ENCODE peak calls at places on chromosomes 16 and 17, in ten cellular contexts. K, M, X, W, O, R, E, U, Y and V are unnamed samples.

GRCh38 chr16:56667581-56668571 is at the start of gene MT1G:
- DNase-seq in K (no peak), M (peak), X (no peak), W (no peak), O (peak), R (no peak), E (peak), U (no peak), Y (peak), V (peak)

GRCh38 chr17:18226284-18226945 is 980 bp downstream of the LLGL1 start:
- DNase-seq in K (no peak), M (no peak), X (no peak), W (no peak), O (peak), R (no peak), E (no peak), U (peak), Y (no peak), V (peak)

GRCh38 chr17:81959362-81960129 is 1.4 kb downstream of the NOTUM start:
- DNase-seq in K (peak), M (peak), X (peak), W (peak), O (peak), R (peak), E (peak), U (peak), Y (peak), V (peak)

GRCh38 chr16:11497851-11498289 is 88.8 kb downstream of the LITAF start:
- DNase-seq in K (no peak), M (peak), X (no peak), W (no peak), O (no peak), R (no peak), E (peak), U (no peak), Y (no peak), V (peak)

GRCh38 chr17:2724783-2725164 is 13.2 kb upstream of the CLUH start:
- DNase-seq in K (no peak), M (peak), X (peak), W (peak), O (peak), R (no peak), E (peak), U (peak), Y (no peak), V (peak)

GRCh38 chr16:10738231-10739077 is 5.2 kb upstream of the NUBP1 start:
- DNase-seq in K (no peak), M (peak), X (peak), W (peak), O (peak), R (no peak), E (peak), U (no peak), Y (peak), V (peak)

GRCh38 chr17:27646232-27646631 is 15.2 kb downstream of the LGALS9 start:
- DNase-seq in K (no peak), M (no peak), X (no peak), W (no peak), O (no peak), R (no peak), E (no peak), U (no peak), Y (no peak), V (no peak)

GRCh38 chr17:82113422-82113821 is 15.4 kb upstream of the FASN start:
- DNase-seq in K (no peak), M (no peak), X (no peak), W (no peak), O (no peak), R (no peak), E (no peak), U (no peak), Y (no peak), V (no peak)

GRCh38 chr17:28112199-28112995 is 69.9 kb downstream of the NLK start:
- DNase-seq in K (no peak), M (no peak), X (no peak), W (no peak), O (no peak), R (no peak), E (no peak), U (peak), Y (no peak), V (no peak)

GRCh38 chr16:87098361-87098760 is 218.8 kb downstream of the C16orf95 start:
- DNase-seq in K (no peak), M (no peak), X (no peak), W (no peak), O (no peak), R (no peak), E (no peak), U (no peak), Y (peak), V (no peak)

GRCh38 chr16:67148221-67148620 is 2.6 kb downstream of the B3GNT9 start:
- DNase-seq in K (no peak), M (no peak), X (no peak), W (no peak), O (no peak), R (no peak), E (no peak), U (no peak), Y (no peak), V (no peak)

GRCh38 chr16:25690563-25691143 is 1.1 kb upstream of the HS3ST4 start:
- DNase-seq in K (no peak), M (no peak), X (no peak), W (no peak), O (no peak), R (no peak), E (no peak), U (no peak), Y (no peak), V (no peak)

GRCh38 chr17:29566473-29567361 is at the start of gene ABHD15:
- DNase-seq in K (no peak), M (peak), X (peak), W (no peak), O (peak), R (peak), E (peak), U (peak), Y (peak), V (peak)

GRCh38 chr17:2710075-2710803 is 1.3 kb downstream of the CLUH start:
- DNase-seq in K (no peak), M (no peak), X (no peak), W (no peak), O (no peak), R (no peak), E (peak), U (no peak), Y (no peak), V (no peak)

GRCh38 chr17:45149037-45149668 is 878 bp downstream of the HEXIM1 start:
- DNase-seq in K (peak), M (peak), X (peak), W (peak), O (peak), R (no peak), E (peak), U (peak), Y (peak), V (peak)

GRCh38 chr17:28763137-28763799 is 19.5 kb downstream of the TRAF4 start:
- DNase-seq in K (no peak), M (no peak), X (no peak), W (no peak), O (no peak), R (no peak), E (no peak), U (no peak), Y (no peak), V (no peak)

GRCh38 chr17:37551788-37552187 is 57.4 kb downstream of the SYNRG start:
- DNase-seq in K (no peak), M (peak), X (no peak), W (no peak), O (no peak), R (no peak), E (peak), U (no peak), Y (no peak), V (no peak)

GRCh38 chr16:31471875-31472558 is at the start of gene TGFB1I1:
- DNase-seq in K (no peak), M (peak), X (no peak), W (no peak), O (peak), R (no peak), E (peak), U (peak), Y (no peak), V (peak)

GRCh38 chr16:20369452-20370054 is 17.0 kb upstream of the UMOD start:
- DNase-seq in K (no peak), M (no peak), X (no peak), W (no peak), O (no peak), R (no peak), E (no peak), U (no peak), Y (no peak), V (no peak)

GRCh38 chr16:55370762-55371482 is 46.9 kb downstream of the IRX6 start:
- DNase-seq in K (no peak), M (peak), X (no peak), W (no peak), O (peak), R (no peak), E (peak), U (peak), Y (peak), V (peak)

GRCh38 chr16:55478827-55479559 is at the start of gene MMP2:
- DNase-seq in K (no peak), M (peak), X (no peak), W (no peak), O (peak), R (peak), E (peak), U (peak), Y (no peak), V (peak)

GRCh38 chr17:11598274-11599221 is at the start of gene DNAH9:
- DNase-seq in K (no peak), M (peak), X (no peak), W (no peak), O (peak), R (peak), E (peak), U (peak), Y (peak), V (peak)

GRCh38 chr17:79657861-79658810 is 47.3 kb upstream of the RBFOX3 start:
- DNase-seq in K (no peak), M (no peak), X (no peak), W (no peak), O (no peak), R (no peak), E (no peak), U (no peak), Y (no peak), V (no peak)

GRCh38 chr17:44775136-44775837 is 16.5 kb downstream of the ADAM11 start:
- DNase-seq in K (peak), M (peak), X (peak), W (no peak), O (peak), R (peak), E (peak), U (peak), Y (peak), V (no peak)

GRCh38 chr17:54754560-54754959 is 146.1 kb upstream of the TOM1L1 start:
- DNase-seq in K (no peak), M (no peak), X (no peak), W (no peak), O (peak), R (no peak), E (no peak), U (no peak), Y (peak), V (no peak)

GRCh38 chr17:40541873-40542561 is 23.3 kb downstream of the CCR7 start:
- DNase-seq in K (no peak), M (peak), X (no peak), W (no peak), O (no peak), R (no peak), E (no peak), U (no peak), Y (no peak), V (no peak)

GRCh38 chr17:79464310-79465010 is 146.4 kb downstream of the RBFOX3 start:
- DNase-seq in K (no peak), M (no peak), X (no peak), W (no peak), O (no peak), R (no peak), E (no peak), U (no peak), Y (no peak), V (no peak)

GRCh38 chr16:1535391-1536291 is 2.2 kb downstream of the TMEM204 start:
- DNase-seq in K (no peak), M (no peak), X (no peak), W (peak), O (no peak), R (no peak), E (no peak), U (no peak), Y (no peak), V (no peak)

GRCh38 chr16:56360117-56361008 is 65.0 kb downstream of the AMFR start:
- DNase-seq in K (no peak), M (no peak), X (no peak), W (no peak), O (no peak), R (no peak), E (peak), U (no peak), Y (peak), V (no peak)

GRCh38 chr16:27233731-27234130 is 30.4 kb downstream of the KDM8 start:
- DNase-seq in K (no peak), M (no peak), X (no peak), W (no peak), O (no peak), R (no peak), E (no peak), U (no peak), Y (no peak), V (no peak)

GRCh38 chr17:77235370-77236080 is 94.8 kb downstream of the SEC14L1 start:
- DNase-seq in K (no peak), M (peak), X (no peak), W (no peak), O (peak), R (no peak), E (peak), U (peak), Y (no peak), V (peak)

GRCh38 chr17:45895304-45895968 is 1.1 kb downstream of the MAPT start:
- DNase-seq in K (no peak), M (peak), X (peak), W (no peak), O (peak), R (no peak), E (no peak), U (no peak), Y (no peak), V (peak)

GRCh38 chr17:79650283-79650682 is 39.4 kb upstream of the RBFOX3 start:
- DNase-seq in K (no peak), M (no peak), X (no peak), W (no peak), O (no peak), R (no peak), E (no peak), U (no peak), Y (no peak), V (no peak)

GRCh38 chr17:75075597-75076253 is 12.0 kb upstream of the SLC16A5 start:
- DNase-seq in K (no peak), M (no peak), X (no peak), W (no peak), O (no peak), R (no peak), E (no peak), U (no peak), Y (no peak), V (no peak)

GRCh38 chr16:57873218-57873617 is 70.9 kb upstream of the KIFC3 start:
- DNase-seq in K (no peak), M (no peak), X (no peak), W (no peak), O (no peak), R (no peak), E (no peak), U (no peak), Y (no peak), V (no peak)

GRCh38 chr17:10226930-10227695 is 28.7 kb upstream of the GAS7 start:
- DNase-seq in K (no peak), M (peak), X (peak), W (peak), O (peak), R (no peak), E (peak), U (peak), Y (peak), V (peak)

GRCh38 chr16:23351360-23351759 is 49.3 kb downstream of the SCNN1B start:
- DNase-seq in K (no peak), M (no peak), X (no peak), W (no peak), O (peak), R (no peak), E (no peak), U (no peak), Y (peak), V (no peak)

GRCh38 chr17:36036240-36036639 is 18.5 kb upstream of the CCL23 start:
- DNase-seq in K (no peak), M (no peak), X (no peak), W (no peak), O (no peak), R (no peak), E (peak), U (no peak), Y (no peak), V (no peak)

GRCh38 chr17:71287246-71287828 is 833.5 kb upstream of the SOX9 start:
- DNase-seq in K (no peak), M (peak), X (no peak), W (no peak), O (peak), R (no peak), E (no peak), U (no peak), Y (no peak), V (no peak)